ENCODE peak calls at places on chromosomes 13 and 19, in six cellular contexts. E, N, Y, D, Z and C are unnamed samples.

GRCh38 chr13:106597190-106597589 is 29.3 kb upstream of the ARGLU1 start:
- DNase-seq in E (no peak), Z (no peak), Y (no peak), D (no peak), N (no peak), C (peak; percentile 22)

GRCh38 chr13:96968027-96968426 is 26.2 kb downstream of the OXGR1 start:
- DNase-seq in N (no peak), D (no peak), Z (no peak), Y (no peak), E (no peak), C (no peak)

GRCh38 chr13:26255717-26256277 is 1.9 kb downstream of the CDK8 start:
- DNase-seq in Y (peak; percentile 20), N (no peak), D (peak; percentile 39), Z (no peak), E (no peak), C (no peak)

GRCh38 chr13:23433171-23434153 is at the start of gene SACS:
- DNase-seq in Y (no peak), Z (peak; percentile 83), E (no peak), D (peak; percentile 81), N (peak; percentile 14), C (peak; percentile 72)

GRCh38 chr19:7196721-7197168 is 97.5 kb downstream of the INSR start:
- DNase-seq in E (peak; percentile 86), Y (no peak), N (no peak), Z (no peak), D (no peak), C (peak; percentile 26)

GRCh38 chr13:50127017-50127725 is 111.9 kb downstream of the KCNRG start:
- DNase-seq in N (no peak), D (no peak), Y (no peak), Z (peak; percentile 71), E (peak; percentile 84), C (peak; percentile 87)

GRCh38 chr13:42996584-42996983 is 4.5 kb upstream of the EPSTI1 start:
- DNase-seq in N (peak; percentile 30), E (no peak), D (no peak), Y (peak; percentile 9), Z (no peak), C (no peak)

GRCh38 chr13:75785130-75785529 is 149.0 kb downstream of the LMO7 start:
- DNase-seq in E (no peak), Z (no peak), N (no peak), D (no peak), Y (no peak), C (no peak)

GRCh38 chr19:33358408-33358807 is 15.1 kb upstream of the CEBPG start:
- DNase-seq in Z (no peak), N (no peak), E (no peak), D (no peak), Y (no peak), C (no peak)

GRCh38 chr13:57631607-57632275 is at the start of gene PCDH17:
- DNase-seq in Y (no peak), Z (peak; percentile 76), N (no peak), E (no peak), D (peak; percentile 62), C (no peak)

GRCh38 chr19:33954686-33955085 is 158.0 kb downstream of the KCTD15 start:
- DNase-seq in D (no peak), Y (no peak), N (no peak), Z (no peak), E (no peak), C (no peak)

GRCh38 chr19:1871630-1872029 is 8.3 kb upstream of the KLF16 start:
- DNase-seq in D (no peak), Z (no peak), Y (no peak), E (no peak), N (no peak), C (no peak)

GRCh38 chr19:39474139-39474620 is 6.5 kb upstream of the TIMM50 start:
- DNase-seq in E (no peak), Y (peak; percentile 30), Z (peak; percentile 96), N (peak; percentile 89), D (peak; percentile 91), C (peak; percentile 89)

GRCh38 chr19:31314849-31315620 is 34.2 kb downstream of the TSHZ3 start:
- DNase-seq in E (no peak), Y (no peak), N (no peak), D (peak; percentile 79), Z (no peak), C (peak; percentile 44)

GRCh38 chr19:22327321-22327720 is 41.1 kb downstream of the ZNF729 start:
- DNase-seq in Z (no peak), D (no peak), Y (no peak), E (no peak), N (no peak), C (no peak)

DNA sequence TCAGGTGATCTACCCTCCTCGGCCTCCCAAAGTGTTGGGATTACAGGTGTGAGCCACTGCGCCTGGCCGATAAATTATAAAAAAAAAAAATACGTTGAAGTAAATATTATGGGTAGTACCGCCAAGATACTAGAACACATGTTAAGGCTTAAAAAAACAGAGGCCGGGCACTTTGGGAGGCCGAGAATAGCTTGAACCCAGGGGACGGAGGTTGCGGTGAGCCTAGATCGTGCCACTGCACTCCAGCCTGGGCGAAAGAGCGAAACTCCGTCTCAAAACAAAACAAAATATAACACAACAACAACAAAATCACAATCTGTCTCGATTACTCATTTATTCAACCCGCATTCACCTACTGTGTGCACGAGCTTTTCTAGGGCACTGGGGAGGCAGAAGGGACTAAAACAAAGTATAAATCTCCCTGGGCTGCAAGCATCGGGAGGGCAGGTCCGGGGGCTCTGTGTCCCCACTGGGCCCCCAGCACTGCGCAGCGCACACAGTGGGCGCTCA is 1.3 kb upstream of the BICRA start:
- DNase-seq in Z (no peak), N (no peak), Y (no peak), E (no peak), D (no peak), C (no peak)
- TF ChIP-seq CTCF in Z (no peak), N (no peak), Y (no peak), E (no peak), D (peak; percentile 37), C (no peak)

GRCh38 chr19:58575183-58576041 is 2.3 kb upstream of the MZF1 start:
- DNase-seq in D (peak; percentile 89), Y (peak; percentile 83), E (peak; percentile 91), Z (peak; percentile 87), N (peak; percentile 93), C (peak; percentile 95)
- TF ChIP-seq EP300 in D (no peak), Y (no peak), E (no peak), Z (peak; percentile 9), N (no peak), C (no peak)

DNA sequence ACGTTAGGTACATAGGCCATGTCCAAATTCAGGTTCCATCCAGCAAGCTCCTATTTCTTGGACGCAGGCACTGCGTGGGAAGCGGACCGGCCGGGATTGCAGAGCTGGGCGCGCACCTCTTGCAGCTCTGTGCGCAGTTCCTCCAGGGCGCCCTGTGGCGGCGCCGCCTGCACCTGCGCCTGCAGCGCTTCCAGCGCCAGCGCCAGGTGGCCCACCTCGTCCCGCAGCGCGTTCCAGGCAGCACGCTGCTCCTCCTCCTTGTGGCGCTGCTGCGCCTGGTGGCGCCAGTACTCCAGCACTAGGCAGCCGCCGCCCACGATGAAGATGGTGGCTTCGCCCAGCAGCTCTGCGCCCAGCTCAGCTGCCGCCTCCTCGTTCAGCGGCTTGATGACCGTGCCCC is 31.1 kb downstream of the OPA3 start:
- DNase-seq in Y (no peak), Z (peak; percentile 67), D (no peak), E (no peak), N (no peak), C (no peak)
- TF ChIP-seq CTCF in Y (no peak), Z (peak; percentile 64), D (no peak), E (peak; percentile 5), N (no peak), C (no peak)

DNA sequence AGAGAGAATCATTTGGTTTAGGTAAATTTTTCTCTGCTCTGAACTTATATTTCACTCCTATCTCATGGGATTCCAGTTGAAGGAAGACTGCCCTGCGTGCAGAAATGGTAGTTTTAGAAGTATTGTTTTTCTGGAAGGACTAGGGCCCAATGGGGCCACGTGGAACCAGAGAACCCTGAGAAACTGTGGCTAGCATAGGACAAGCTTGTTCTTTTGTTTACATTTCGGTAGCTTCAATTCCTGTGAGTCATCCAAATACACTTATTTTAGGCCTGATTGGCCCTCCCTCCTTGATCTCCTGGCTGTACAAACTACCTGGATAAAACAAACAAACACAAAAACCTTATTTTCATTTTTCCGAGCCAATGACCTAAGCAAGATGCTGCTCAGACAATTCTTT is 124.0 kb downstream of the ITGBL1 start:
- DNase-seq in N (no peak), D (no peak), Y (peak; percentile 46), E (no peak), Z (no peak), C (no peak)
- TF ChIP-seq EP300 in N (no peak), D (no peak), Y (no peak), E (no peak), Z (no peak), C (no peak)

DNA sequence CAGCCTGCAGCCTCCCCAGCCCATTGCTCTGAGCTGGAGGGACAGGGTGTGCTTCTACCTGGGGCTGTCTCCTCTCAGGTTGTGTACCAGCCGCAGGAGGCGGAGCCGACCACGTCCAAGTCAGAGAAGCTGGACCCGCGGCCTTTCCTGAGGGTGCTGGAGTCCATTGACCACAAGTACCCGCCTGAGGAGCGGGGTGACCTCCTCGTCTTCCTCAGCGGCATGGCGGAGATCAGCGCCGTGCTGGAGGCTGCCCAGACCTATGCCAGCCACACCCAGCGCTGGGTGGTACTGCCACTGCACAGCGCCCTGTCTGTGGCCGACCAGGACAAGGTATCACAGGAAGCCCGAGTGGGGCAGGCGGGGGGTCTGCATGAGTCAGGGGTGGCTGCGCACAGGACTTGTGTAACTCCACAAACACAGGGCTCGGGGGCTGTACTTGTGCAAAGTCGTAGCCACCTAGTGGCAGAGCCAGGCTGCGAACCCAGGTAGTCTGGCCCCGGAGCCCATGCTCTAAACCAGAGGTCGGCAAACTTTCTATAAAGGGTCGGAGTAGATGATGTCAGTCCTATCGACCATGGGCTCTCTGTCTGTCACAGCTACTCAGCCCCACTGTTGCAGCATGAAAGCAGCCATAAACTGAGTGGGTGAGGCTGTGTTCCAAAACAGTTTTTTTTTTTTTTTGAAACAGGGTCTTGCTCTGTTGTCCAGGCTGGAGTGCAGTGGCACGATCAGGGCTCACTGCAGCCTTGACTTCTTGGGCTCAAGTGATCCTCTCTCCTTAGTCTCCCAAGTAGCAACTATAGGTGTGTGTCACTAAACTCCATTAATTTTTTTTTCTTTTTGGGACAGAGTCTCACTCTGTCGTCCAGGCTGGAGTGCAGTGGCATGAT is 8.9 kb downstream of the DHX34 start:
- DNase-seq in E (no peak), D (peak; percentile 31), Z (peak; percentile 73), N (peak; percentile 49), Y (peak; percentile 22), C (no peak)
- TF ChIP-seq CTCF in E (no peak), D (peak; percentile 36), Z (peak; percentile 57), N (peak; percentile 51), Y (peak; percentile 44), C (no peak)

DNA sequence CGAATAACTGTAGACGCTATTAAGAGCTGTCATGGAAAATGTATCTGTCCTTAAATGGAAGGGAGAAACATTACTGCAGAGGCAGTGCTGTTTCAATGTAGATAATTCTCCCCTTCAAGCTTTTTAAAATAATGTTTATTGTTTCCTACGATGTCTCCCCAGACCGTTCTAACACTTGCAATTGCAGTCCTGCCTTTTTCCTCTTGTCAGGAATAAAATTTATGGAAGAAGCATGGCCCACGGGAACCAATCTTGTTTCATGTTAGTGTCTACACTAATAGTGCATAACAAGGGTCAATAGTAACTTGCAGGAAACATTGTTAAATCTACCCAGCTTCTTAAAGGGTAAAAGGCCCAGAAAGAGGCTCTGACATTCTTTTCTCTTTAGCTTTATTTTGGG is 159.6 kb downstream of the GPC6 start:
- DNase-seq in Y (no peak), Z (no peak), E (no peak), N (no peak), D (no peak), C (no peak)
- TF ChIP-seq EP300 in Y (no peak), Z (no peak), E (no peak), N (no peak), D (no peak), C (no peak)

GRCh38 chr13:33480561-33480960 is 195.0 kb upstream of the STARD13 start:
- DNase-seq in D (no peak), Y (no peak), N (no peak), Z (no peak), E (no peak), C (no peak)
- TF ChIP-seq CTCF in D (no peak), Y (no peak), N (no peak), Z (no peak), E (no peak), C (no peak)